ENCODE peak calls at places on chromosomes 1 and 21, in six cellular contexts. D, K, V, O, Y and E are unnamed samples.

GRCh38 chr1:230863449-230863848 is 4.9 kb downstream of the C1orf198 start:
- DNase-seq in D (no peak), V (no peak), Y (no peak), O (no peak), K (no peak), E (no peak)

GRCh38 chr21:38773108-38774061 is 32.3 kb upstream of the ETS2 start:
- DNase-seq in V (no peak), K (peak), D (no peak), Y (peak), O (no peak), E (peak)

GRCh38 chr1:67274623-67275325 is 32.9 kb upstream of the IL12RB2 start:
- DNase-seq in V (no peak), O (no peak), D (no peak), K (no peak), Y (no peak), E (no peak)

GRCh38 chr1:222790115-222790514 is 24.7 kb upstream of the DISP1 start:
- DNase-seq in V (no peak), O (no peak), Y (no peak), K (no peak), D (no peak), E (no peak)

GRCh38 chr1:77900687-77901293 is 12.4 kb downstream of the NEXN start:
- DNase-seq in K (peak), Y (peak), D (no peak), V (no peak), O (peak), E (no peak)

GRCh38 chr1:183609313-183609712 is 19.1 kb upstream of the NCF2 start:
- DNase-seq in V (peak), K (peak), Y (peak), O (peak), D (no peak), E (no peak)

GRCh38 chr1:94646151-94646643 is 104.6 kb upstream of the F3 start:
- DNase-seq in K (no peak), Y (peak), D (no peak), V (no peak), O (no peak), E (peak)

GRCh38 chr1:238647877-238648276 is 738.5 kb upstream of the CHRM3 start:
- DNase-seq in Y (peak), K (peak), O (no peak), D (no peak), V (no peak), E (no peak)

GRCh38 chr21:27571706-27572105 is 604.8 kb upstream of the ADAMTS5 start:
- DNase-seq in O (no peak), Y (peak), D (no peak), V (no peak), K (no peak), E (no peak)

GRCh38 chr1:26537951-26538352 is 8.4 kb downstream of the RPS6KA1 start:
- DNase-seq in Y (peak), K (peak), D (no peak), V (no peak), O (no peak), E (no peak)

GRCh38 chr1:157153743-157154142 is 15.5 kb upstream of the ETV3 start:
- DNase-seq in V (no peak), D (no peak), K (no peak), Y (no peak), O (no peak), E (no peak)

GRCh38 chr1:12204140-12204539 is 25.7 kb upstream of the VPS13D start:
- DNase-seq in Y (no peak), K (no peak), V (no peak), O (no peak), D (no peak), E (no peak)

GRCh38 chr1:26363549-26364448 is 8.8 kb downstream of the ZNF683 start:
- DNase-seq in O (peak), V (peak), K (peak), Y (peak), D (no peak), E (peak)

GRCh38 chr1:238161955-238162354 is 271.2 kb upstream of the ZP4 start:
- DNase-seq in O (no peak), D (no peak), Y (no peak), K (no peak), V (no peak), E (no peak)

GRCh38 chr1:32014937-32015363 is 1.3 kb downstream of the KHDRBS1 start:
- DNase-seq in O (no peak), D (no peak), Y (no peak), V (no peak), K (no peak), E (no peak)

GRCh38 chr1:32012709-32013385 is 821 bp upstream of the KHDRBS1 start:
- DNase-seq in V (no peak), O (no peak), K (no peak), D (no peak), Y (no peak), E (no peak)

GRCh38 chr1:32010246-32010645 is 3.4 kb upstream of the KHDRBS1 start:
- DNase-seq in K (no peak), Y (no peak), O (no peak), V (no peak), D (no peak), E (no peak)

GRCh38 chr1:32014199-32014936 is 700 bp downstream of the KHDRBS1 start:
- DNase-seq in D (no peak), O (peak), K (peak), Y (peak), V (peak), E (peak)

GRCh38 chr1:32013386-32014198 is at the start of gene KHDRBS1:
- DNase-seq in V (peak), O (peak), K (peak), D (peak), Y (peak), E (peak)
- TF ChIP-seq POLR2A in V (peak), O (peak), K (peak), D (peak), Y (peak), E (peak)

DNA sequence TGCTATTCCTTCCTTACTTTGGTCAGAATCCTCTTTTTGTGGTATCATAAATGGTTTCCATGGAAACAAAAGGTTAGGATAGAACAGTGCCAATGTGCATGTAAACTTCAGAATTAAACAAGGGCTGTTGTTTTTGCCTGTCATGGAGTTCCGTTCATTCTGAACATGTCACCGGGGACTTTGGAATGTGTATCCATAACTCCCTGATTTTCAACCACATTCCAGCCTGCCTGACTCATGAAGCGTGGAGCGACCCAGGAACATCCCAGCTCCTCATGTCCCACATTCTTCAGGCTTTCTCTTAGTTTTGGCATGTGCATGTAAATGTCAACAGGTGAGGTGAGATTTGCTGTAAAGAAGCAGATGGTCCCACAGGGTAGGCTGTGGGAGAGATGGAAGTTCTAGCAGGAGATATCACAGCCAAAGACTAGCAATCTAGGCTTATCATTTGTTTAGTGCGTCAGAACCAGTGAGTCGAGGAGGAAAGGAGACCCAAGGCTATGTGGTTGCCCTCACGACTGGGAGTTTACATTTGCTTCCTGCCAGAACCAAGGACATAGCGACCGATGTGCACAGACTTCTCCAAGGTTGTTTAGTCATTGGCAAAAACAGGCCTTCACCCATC is 23.0 kb upstream of the DNAJC11 start:
- DNase-seq in O (no peak), D (no peak), Y (peak), K (peak), V (no peak), E (peak)
- TF ChIP-seq POLR2A in O (no peak), D (no peak), Y (peak), K (no peak), V (no peak), E (no peak)

DNA sequence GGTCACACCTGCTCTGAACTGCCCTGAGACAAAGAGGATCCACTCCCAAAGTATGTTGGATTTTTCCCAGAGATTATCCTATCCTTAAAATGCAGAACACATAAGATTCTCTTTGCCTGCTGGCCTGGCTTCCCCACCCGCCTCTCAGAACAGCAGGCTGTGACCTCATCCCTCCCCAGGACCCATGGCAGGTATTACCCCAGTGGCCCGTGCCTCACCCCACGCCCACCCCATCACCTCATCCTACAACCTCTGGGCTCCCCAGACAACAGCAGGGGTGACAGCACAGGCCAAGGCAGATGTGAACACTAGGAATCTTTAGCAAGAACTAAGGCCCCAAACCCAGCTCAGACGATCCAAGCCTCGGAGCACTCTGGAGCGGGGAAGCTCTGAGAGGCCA is 35.1 kb upstream of the S100A7 start:
- DNase-seq in Y (no peak), O (no peak), K (no peak), D (no peak), V (no peak), E (no peak)
- TF ChIP-seq POLR2A in Y (no peak), O (no peak), K (no peak), D (no peak), V (no peak), E (no peak)

DNA sequence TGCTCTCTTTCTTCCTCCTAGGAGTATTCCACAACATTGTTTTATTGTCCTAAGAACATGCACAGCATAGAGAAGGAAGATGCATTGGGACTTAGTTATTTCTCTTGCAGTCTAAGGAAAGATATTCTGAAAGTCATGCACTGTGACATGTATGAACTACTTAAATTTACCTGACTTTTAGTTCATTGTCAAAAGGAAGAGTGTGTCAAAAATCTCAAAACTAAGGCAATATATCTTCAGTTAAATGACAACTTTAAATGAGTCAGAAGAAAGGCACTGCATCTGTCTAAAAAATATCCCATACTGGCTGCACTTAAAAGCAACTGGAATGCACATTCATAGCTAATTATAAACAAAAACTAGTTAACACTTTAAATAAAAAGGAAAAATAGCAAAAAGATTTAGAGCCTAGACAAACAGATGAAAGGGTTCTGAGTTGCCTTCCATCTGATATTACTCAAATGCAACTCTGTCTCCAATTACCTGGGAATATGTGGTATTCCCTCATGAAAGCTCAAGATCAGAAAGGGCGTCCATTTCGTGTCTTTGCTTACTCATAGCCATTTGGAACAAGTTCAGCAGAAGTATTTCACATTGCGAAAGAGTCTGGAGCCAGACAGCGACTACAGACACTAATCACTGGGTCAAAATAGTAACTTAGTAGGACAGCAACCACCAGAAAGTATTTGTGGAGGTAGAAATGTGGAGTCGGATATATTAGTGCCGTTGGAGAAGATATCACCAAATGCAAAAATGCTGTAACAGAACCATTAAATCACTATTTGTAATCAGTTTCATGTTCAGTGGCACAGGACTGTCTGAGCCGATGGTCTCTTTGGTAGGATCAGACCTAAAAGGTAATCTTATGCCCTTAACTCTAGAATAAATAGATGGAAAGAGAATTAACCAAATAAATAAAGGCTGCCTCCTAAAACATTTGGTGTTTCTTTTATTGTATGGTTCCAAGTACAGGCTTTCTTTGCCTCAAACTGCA is 225.7 kb downstream of the GREM2 start:
- DNase-seq in D (no peak), V (no peak), K (peak), Y (peak), O (no peak), E (peak)
- TF ChIP-seq POLR2A in D (no peak), V (no peak), K (no peak), Y (no peak), O (no peak), E (no peak)

GRCh38 chr1:235078927-235079381 is 49.7 kb downstream of the TOMM20 start:
- DNase-seq in K (peak), D (no peak), O (no peak), Y (peak), V (no peak), E (no peak)

GRCh38 chr1:235088440-235088839 is 40.2 kb downstream of the TOMM20 start:
- DNase-seq in Y (no peak), V (no peak), D (no peak), O (no peak), K (no peak), E (no peak)

GRCh38 chr1:235079443-235079967 is 49.1 kb downstream of the TOMM20 start:
- DNase-seq in K (peak), D (no peak), Y (peak), O (no peak), V (peak), E (no peak)

GRCh38 chr1:235087906-235088305 is 40.7 kb downstream of the TOMM20 start:
- DNase-seq in K (no peak), O (no peak), D (no peak), Y (no peak), V (no peak), E (no peak)

DNA sequence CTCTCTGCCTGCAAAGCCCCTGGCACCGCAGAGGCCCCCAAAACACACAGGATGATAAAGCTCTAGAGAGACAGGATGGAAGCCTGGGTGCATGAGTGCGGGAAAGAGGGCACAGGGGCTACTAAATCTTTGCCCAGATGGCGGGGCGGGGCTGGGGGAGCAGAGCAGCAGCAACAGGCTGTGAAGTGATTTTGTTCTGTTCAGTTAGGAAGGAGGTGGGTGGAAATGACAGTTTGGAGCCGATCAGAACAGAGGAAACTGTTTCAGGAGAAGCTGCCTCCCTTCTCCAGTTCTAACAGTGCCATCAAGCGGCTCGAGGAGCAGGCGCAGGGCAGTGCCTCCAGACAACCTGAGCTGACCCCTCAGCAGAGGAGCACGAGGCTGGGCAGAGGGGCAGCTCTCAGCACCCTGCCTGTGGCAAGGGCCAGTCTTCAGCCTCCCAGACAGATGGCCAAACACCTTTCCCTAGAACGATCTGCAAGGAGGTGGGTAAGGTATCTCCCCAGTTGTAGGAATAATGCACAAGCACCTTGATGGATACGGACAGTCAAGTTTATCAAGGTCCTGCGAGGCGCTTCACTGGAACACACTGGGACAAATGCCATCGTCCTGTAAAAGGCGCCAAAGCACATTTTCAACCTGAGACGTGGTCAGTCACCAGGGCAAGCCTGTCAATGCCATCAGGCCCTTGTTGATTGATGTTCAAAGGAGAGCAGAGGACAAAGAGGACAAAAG is 44.9 kb downstream of the TOMM20 start:
- DNase-seq in D (peak), O (peak), K (peak), V (peak), Y (peak), E (no peak)
- TF ChIP-seq POLR2A in D (no peak), O (no peak), K (no peak), V (peak), Y (peak), E (no peak)

DNA sequence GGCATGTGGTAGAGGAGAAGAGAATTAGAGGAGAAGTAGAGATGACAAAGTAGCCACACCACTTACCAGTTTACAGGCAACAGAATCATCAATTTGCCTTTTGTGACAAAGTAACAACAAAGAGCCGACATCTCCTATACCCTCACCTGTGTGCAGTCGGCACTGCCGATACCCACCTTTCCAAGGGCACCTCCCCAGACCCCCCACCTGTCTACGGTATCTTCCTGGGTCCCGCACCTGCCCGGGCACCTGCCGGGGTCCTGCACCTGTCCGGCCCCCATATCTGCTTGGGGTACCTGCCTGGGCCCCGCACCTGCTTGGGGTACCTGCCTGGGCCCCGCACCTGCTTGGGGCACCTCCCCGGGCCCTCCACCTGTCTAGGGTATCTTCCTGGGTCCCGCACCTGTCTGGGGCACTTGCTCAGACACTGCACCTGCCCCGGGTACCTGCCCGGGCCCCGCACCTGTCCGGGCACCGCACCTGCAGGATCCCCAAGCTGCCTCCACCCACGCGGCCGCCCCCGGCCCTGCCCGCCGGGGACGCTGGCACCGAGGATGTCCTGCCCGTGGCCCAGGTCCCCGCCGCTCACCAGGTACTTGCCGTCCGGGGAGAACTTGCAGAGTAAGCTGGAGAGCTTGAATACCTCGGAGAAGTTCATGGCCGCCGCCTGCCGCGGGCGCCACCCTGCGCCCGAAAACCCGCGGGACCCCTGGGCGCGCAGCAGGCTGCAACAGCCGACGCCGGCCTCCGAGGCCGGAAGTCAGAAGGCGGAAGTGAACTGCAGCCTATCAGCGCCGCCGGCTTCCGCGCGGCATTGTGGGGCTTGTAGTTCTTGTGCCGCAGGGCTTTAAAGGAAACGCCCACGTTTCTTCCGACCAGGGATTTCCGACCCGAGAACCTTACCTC is at the start of gene WRAP73:
- DNase-seq in K (peak), Y (peak), O (peak), V (peak), D (peak), E (peak)
- TF ChIP-seq POLR2A in K (peak), Y (peak), O (peak), V (no peak), D (no peak), E (peak)

GRCh38 chr1:45346473-45346872 is 6.2 kb upstream of the MUTYH start:
- DNase-seq in Y (no peak), K (no peak), O (no peak), D (no peak), V (no peak), E (no peak)
- TF ChIP-seq POLR2A in Y (no peak), K (no peak), O (no peak), D (no peak), V (no peak), E (peak)